ENCODE peak calls at places on chromosomes 16 and 17, in eight cellular contexts. D is AG09309, Y is hippocampal formation, K is ELF-1, P is H7, F is mesothelial cell of epicardium, U is amniotic stem cell, R is stromal cell of bone marrow. Z is an unnamed sample.
A peak's percentile ranks its signal among the peaks of the same experiment; 100 is the strongest.

GRCh38 chr16:58815188-58815888 is 81.2 kb upstream of the GOT2 start:
- DNase-seq in D (no peak), Y (no peak), K (no peak), P (no peak), F (no peak), U (no peak), R (no peak), Z (no peak)

GRCh38 chr16:50741225-50741807 is 570 bp upstream of the CYLD start:
- DNase-seq in D (no peak), Y (no peak), K (no peak), P (peak; percentile 25), F (no peak), U (no peak), R (no peak), Z (no peak)

GRCh38 chr17:48055531-48056245 is 7.5 kb downstream of the NFE2L1 start:
- DNase-seq in D (peak; percentile 91), Y (no peak), K (peak; percentile 78), P (peak; percentile 88), F (no peak), U (peak; percentile 69), R (no peak), Z (no peak)

GRCh38 chr17:44218344-44219125 is 940 bp downstream of the UBTF start:
- DNase-seq in D (no peak), Y (peak; percentile 76), K (peak; percentile 90), P (peak; percentile 98), F (peak; percentile 81), U (peak; percentile 84), R (peak; percentile 88), Z (peak; percentile 93)

GRCh38 chr16:67093098-67093732 is 16.5 kb upstream of the PHAF1 start:
- DNase-seq in D (no peak), Y (no peak), K (no peak), P (no peak), F (no peak), U (no peak), R (no peak), Z (no peak)

GRCh38 chr16:83701494-83701893 is 106.3 kb upstream of the HSBP1 start:
- DNase-seq in D (no peak), Y (no peak), K (peak; percentile 72), P (peak; percentile 81), F (peak; percentile 55), U (no peak), R (no peak), Z (no peak)

GRCh38 chr16:88353691-88354090 is 29.1 kb upstream of the ZNF469 start:
- DNase-seq in D (no peak), Y (no peak), K (no peak), P (no peak), F (no peak), U (no peak), R (no peak), Z (no peak)

GRCh38 chr16:10178079-10178478 is 4.1 kb downstream of the GRIN2A start:
- DNase-seq in D (no peak), Y (no peak), K (no peak), P (no peak), F (no peak), U (no peak), R (no peak), Z (no peak)

GRCh38 chr16:85858984-85859817 is 39.8 kb upstream of the IRF8 start:
- DNase-seq in D (no peak), Y (no peak), K (no peak), P (no peak), F (no peak), U (no peak), R (no peak), Z (no peak)

GRCh38 chr16:380837-381787 is 666 bp downstream of the PGAP6 start:
- DNase-seq in D (no peak), Y (no peak), K (peak; percentile 43), P (peak; percentile 84), F (peak; percentile 31), U (no peak), R (no peak), Z (no peak)

GRCh38 chr16:70417661-70418060 is 21.2 kb downstream of the ST3GAL2 start:
- DNase-seq in D (no peak), Y (no peak), K (no peak), P (peak; percentile 35), F (no peak), U (no peak), R (no peak), Z (no peak)

GRCh38 chr16:19183187-19183586 is 15.1 kb downstream of the SYT17 start:
- DNase-seq in D (no peak), Y (no peak), K (no peak), P (no peak), F (no peak), U (no peak), R (no peak), Z (no peak)

GRCh38 chr17:69898606-69899005 is 176.4 kb upstream of the KCNJ16 start:
- DNase-seq in D (no peak), Y (no peak), K (no peak), P (no peak), F (no peak), U (no peak), R (peak; percentile 78), Z (no peak)

GRCh38 chr17:16491703-16492612 is at the start of gene LRRC75A:
- DNase-seq in D (no peak), Y (no peak), K (peak; percentile 37), P (peak; percentile 96), F (peak; percentile 63), U (peak; percentile 19), R (no peak), Z (peak; percentile 64)

GRCh38 chr16:50267651-50268050 is 1.3 kb downstream of the ADCY7 start:
- DNase-seq in D (no peak), Y (no peak), K (no peak), P (peak; percentile 51), F (no peak), U (no peak), R (no peak), Z (no peak)

GRCh38 chr17:36949461-36949927 is 740 bp downstream of the AATF start:
- DNase-seq in D (no peak), Y (no peak), K (no peak), P (peak; percentile 28), F (no peak), U (no peak), R (peak; percentile 18), Z (no peak)

GRCh38 chr16:12573730-12574383 is 229.8 kb downstream of the CPPED1 start:
- DNase-seq in D (no peak), Y (peak; percentile 33), K (peak; percentile 81), P (peak; percentile 91), F (no peak), U (no peak), R (peak; percentile 12), Z (peak; percentile 50)

Z was measured in SK-N-DZ.